ENCODE peak calls at places on chromosome 17, in eight cellular contexts. W, B, D, U, K, I, A and R are unnamed samples.

GRCh38 chr17:44187131-44187899 is 543 bp downstream of the TMUB2 start:
- DNase-seq in W (no peak), B (no peak), D (peak), U (peak), K (no peak), I (no peak), A (no peak), R (no peak)

GRCh38 chr17:15171433-15172047 is 93.6 kb downstream of the PMP22 start:
- DNase-seq in W (peak), B (peak), D (peak), U (no peak), K (no peak), I (no peak), A (peak), R (peak)

GRCh38 chr17:43175213-43176118 is 4.5 kb downstream of the NBR1 start:
- DNase-seq in W (no peak), B (no peak), D (peak), U (no peak), K (no peak), I (no peak), A (no peak), R (peak)

GRCh38 chr17:62626719-62627218 is 701 bp upstream of the MRC2 start:
- DNase-seq in W (no peak), B (no peak), D (no peak), U (no peak), K (no peak), I (no peak), A (peak), R (peak)

GRCh38 chr17:78933959-78934568 is 8.9 kb upstream of the TIMP2 start:
- DNase-seq in W (no peak), B (no peak), D (peak), U (no peak), K (peak), I (no peak), A (peak), R (peak)

GRCh38 chr17:61205931-61206330 is 193.7 kb upstream of the TBX2 start:
- DNase-seq in W (no peak), B (no peak), D (no peak), U (no peak), K (peak), I (no peak), A (no peak), R (no peak)

GRCh38 chr17:28225271-28225670 is 93.7 kb upstream of the TMEM97 start:
- DNase-seq in W (no peak), B (no peak), D (no peak), U (no peak), K (peak), I (no peak), A (peak), R (no peak)

GRCh38 chr17:40915199-40915661 is 22.2 kb downstream of the KRT23 start:
- DNase-seq in W (no peak), B (no peak), D (no peak), U (no peak), K (no peak), I (no peak), A (no peak), R (peak)

GRCh38 chr17:73632513-73632912 is 11.7 kb downstream of the SDK2 start:
- DNase-seq in W (no peak), B (no peak), D (no peak), U (no peak), K (no peak), I (no peak), A (no peak), R (no peak)

GRCh38 chr17:38561416-38562214 is 44.1 kb downstream of the SRCIN1 start:
- DNase-seq in W (no peak), B (no peak), D (no peak), U (no peak), K (no peak), I (no peak), A (no peak), R (no peak)

GRCh38 chr17:41484920-41485904 is 4.3 kb upstream of the KRT35 start:
- DNase-seq in W (no peak), B (no peak), D (no peak), U (no peak), K (no peak), I (no peak), A (no peak), R (no peak)

GRCh38 chr17:43667506-43668438 is 6.0 kb upstream of the MEOX1 start:
- DNase-seq in W (no peak), B (peak), D (no peak), U (no peak), K (no peak), I (no peak), A (no peak), R (peak)

GRCh38 chr17:50661795-50662391 is 27.2 kb downstream of the ABCC3 start:
- DNase-seq in W (peak), B (peak), D (peak), U (no peak), K (peak), I (no peak), A (no peak), R (peak)

GRCh38 chr17:66714046-66715023 is 120.6 kb upstream of the CACNG5 start:
- DNase-seq in W (no peak), B (peak), D (no peak), U (no peak), K (no peak), I (no peak), A (no peak), R (no peak)